ENCODE peak calls at places on chromosomes 6 and 20, in four cellular contexts. One of them, this sample, is unnamed.

GRCh38 chr20:10352934-10353866 is 80.8 kb downstream of the MKKS start:
- DNase-seq in K562: no peak
- DNase-seq in HepG2: peak
- DNase-seq in GM12878: no peak
- DNase-seq in this sample: no peak

GRCh38 chr6:72286911-72287311 is 335.0 kb upstream of the KCNQ5 start:
- DNase-seq in K562: no peak
- DNase-seq in HepG2: no peak
- DNase-seq in GM12878: no peak
- DNase-seq in this sample: no peak

GRCh38 chr6:169048185-169048584 is 205.5 kb downstream of the THBS2 start:
- DNase-seq in K562: no peak
- DNase-seq in HepG2: no peak
- DNase-seq in GM12878: no peak
- DNase-seq in this sample: no peak

GRCh38 chr6:104344223-104344622 is 515.5 kb downstream of the HACE1 start:
- DNase-seq in K562: no peak
- DNase-seq in HepG2: no peak
- DNase-seq in GM12878: no peak
- DNase-seq in this sample: no peak

GRCh38 chr6:85344996-85345395 is 104.9 kb upstream of the NT5E start:
- DNase-seq in K562: no peak
- DNase-seq in HepG2: no peak
- DNase-seq in GM12878: no peak
- DNase-seq in this sample: no peak

GRCh38 chr20:11979306-11980128 is 61.8 kb downstream of the BTBD3 start:
- DNase-seq in K562: no peak
- DNase-seq in HepG2: no peak
- DNase-seq in GM12878: peak
- DNase-seq in this sample: no peak

GRCh38 chr6:25456249-25456648 is 177.1 kb downstream of the CARMIL1 start:
- DNase-seq in K562: no peak
- DNase-seq in HepG2: no peak
- DNase-seq in GM12878: no peak
- DNase-seq in this sample: no peak

GRCh38 chr6:87473419-87473903 is 687 bp downstream of the SLC35A1 start:
- DNase-seq in K562: peak
- DNase-seq in HepG2: peak
- DNase-seq in GM12878: peak
- DNase-seq in this sample: no peak

GRCh38 chr6:72425003-72425681 is 196.7 kb upstream of the KCNQ5 start:
- DNase-seq in K562: no peak
- DNase-seq in HepG2: no peak
- DNase-seq in GM12878: no peak
- DNase-seq in this sample: no peak

GRCh38 chr6:41657131-41658094 is 19.1 kb downstream of the MDFI start:
- DNase-seq in K562: no peak
- DNase-seq in HepG2: peak
- DNase-seq in GM12878: no peak
- DNase-seq in this sample: no peak

GRCh38 chr20:58833921-58834320 is 16.8 kb downstream of the GNAS-AS1 start:
- DNase-seq in K562: no peak
- DNase-seq in HepG2: no peak
- DNase-seq in GM12878: no peak
- DNase-seq in this sample: no peak

GRCh38 chr20:41865938-41866337 is 247.8 kb upstream of the CHD6 start:
- DNase-seq in K562: no peak
- DNase-seq in HepG2: no peak
- DNase-seq in GM12878: no peak
- DNase-seq in this sample: no peak

GRCh38 chr6:54204921-54205511 is 93.8 kb downstream of the MLIP start:
- DNase-seq in K562: no peak
- DNase-seq in HepG2: peak
- DNase-seq in GM12878: no peak
- DNase-seq in this sample: no peak

GRCh38 chr6:135193221-135193620 is 12.1 kb downstream of the MYB start:
- DNase-seq in K562: no peak
- DNase-seq in HepG2: no peak
- DNase-seq in GM12878: no peak
- DNase-seq in this sample: no peak

GRCh38 chr20:44494681-44495080 is 19.0 kb downstream of the TTPAL start:
- DNase-seq in K562: no peak
- DNase-seq in HepG2: no peak
- DNase-seq in GM12878: no peak
- DNase-seq in this sample: no peak

GRCh38 chr20:39282619-39283092 is 320.5 kb downstream of the DHX35 start:
- DNase-seq in K562: no peak
- DNase-seq in HepG2: no peak
- DNase-seq in GM12878: no peak
- DNase-seq in this sample: peak

GRCh38 chr20:13220857-13221297 is at the start of gene ISM1:
- DNase-seq in K562: no peak
- DNase-seq in HepG2: no peak
- DNase-seq in GM12878: no peak
- DNase-seq in this sample: peak

GRCh38 chr6:105550961-105551625 is 148.2 kb upstream of the PREP start:
- DNase-seq in K562: no peak
- DNase-seq in HepG2: no peak
- DNase-seq in GM12878: no peak
- DNase-seq in this sample: no peak

GRCh38 chr6:7296602-7297001 is 16.4 kb downstream of the SSR1 start:
- DNase-seq in K562: no peak
- DNase-seq in HepG2: no peak
- DNase-seq in GM12878: no peak
- DNase-seq in this sample: no peak

GRCh38 chr6:23183846-23184245 is 614.5 kb downstream of the HDGFL1 start:
- DNase-seq in K562: no peak
- DNase-seq in HepG2: no peak
- DNase-seq in GM12878: no peak
- DNase-seq in this sample: no peak

GRCh38 chr6:30219244-30219643 is 6.0 kb upstream of the TRIM26 start:
- DNase-seq in K562: no peak
- DNase-seq in HepG2: peak
- DNase-seq in GM12878: peak
- DNase-seq in this sample: peak

GRCh38 chr6:133542056-133542821 is 301.1 kb downstream of the EYA4 start:
- DNase-seq in K562: no peak
- DNase-seq in HepG2: no peak
- DNase-seq in GM12878: no peak
- DNase-seq in this sample: no peak

GRCh38 chr6:112335736-112336135 is 11.4 kb upstream of the RFPL4B start:
- DNase-seq in K562: no peak
- DNase-seq in HepG2: no peak
- DNase-seq in GM12878: no peak
- DNase-seq in this sample: no peak

GRCh38 chr6:130958468-130958867 is 104.6 kb downstream of the EPB41L2 start:
- DNase-seq in K562: no peak
- DNase-seq in HepG2: no peak
- DNase-seq in GM12878: no peak
- DNase-seq in this sample: no peak

GRCh38 chr6:143727035-143727434 is 49.3 kb downstream of the PHACTR2 start:
- DNase-seq in K562: no peak
- DNase-seq in HepG2: no peak
- DNase-seq in GM12878: no peak
- DNase-seq in this sample: no peak

GRCh38 chr6:168916576-168917207 is 337.0 kb downstream of the THBS2 start:
- DNase-seq in K562: no peak
- DNase-seq in HepG2: no peak
- DNase-seq in GM12878: no peak
- DNase-seq in this sample: no peak

GRCh38 chr6:30646450-30647038 is 389 bp upstream of the C6orf136 start:
- DNase-seq in K562: peak
- DNase-seq in HepG2: no peak
- DNase-seq in GM12878: no peak
- DNase-seq in this sample: peak

GRCh38 chr6:143160439-143161220 is 99.9 kb downstream of the AIG1 start:
- DNase-seq in K562: no peak
- DNase-seq in HepG2: no peak
- DNase-seq in GM12878: no peak
- DNase-seq in this sample: no peak

GRCh38 chr20:51221791-51222408 is 199.0 kb upstream of the KCNG1 start:
- DNase-seq in K562: no peak
- DNase-seq in HepG2: no peak
- DNase-seq in GM12878: no peak
- DNase-seq in this sample: peak
- TF ChIP-seq CREM in K562: no peak
- TF ChIP-seq CREM in HepG2: no peak
- TF ChIP-seq CREM in GM12878: no peak
- TF ChIP-seq CREM in this sample: no peak

DNA sequence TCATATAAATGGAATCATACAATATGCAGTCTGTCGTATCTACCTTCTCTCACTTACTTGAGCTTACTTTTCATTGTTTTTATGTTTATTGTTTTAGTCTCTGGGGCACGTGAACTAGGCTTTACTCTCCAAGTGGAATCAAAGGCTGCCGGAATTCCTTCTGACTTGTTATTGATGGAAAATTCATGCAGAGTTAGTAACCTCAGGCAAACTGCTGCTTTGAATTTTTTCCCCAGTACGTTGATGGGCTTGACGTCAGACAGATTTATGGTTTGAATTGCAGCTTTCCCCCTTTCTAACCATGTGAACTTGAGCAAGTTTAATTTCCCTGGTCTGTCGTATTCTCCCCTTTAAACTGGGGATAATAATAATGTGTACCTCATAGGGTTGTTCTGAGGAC is 68.6 kb downstream of the ZDHHC14 start:
- DNase-seq in K562: no peak
- DNase-seq in HepG2: no peak
- DNase-seq in GM12878: no peak
- DNase-seq in this sample: no peak
- TF ChIP-seq ATF3 in K562: no peak
- TF ChIP-seq ATF3 in HepG2: no peak
- TF ChIP-seq ATF3 in GM12878: no peak
- TF ChIP-seq ATF3 in this sample: no peak

DNA sequence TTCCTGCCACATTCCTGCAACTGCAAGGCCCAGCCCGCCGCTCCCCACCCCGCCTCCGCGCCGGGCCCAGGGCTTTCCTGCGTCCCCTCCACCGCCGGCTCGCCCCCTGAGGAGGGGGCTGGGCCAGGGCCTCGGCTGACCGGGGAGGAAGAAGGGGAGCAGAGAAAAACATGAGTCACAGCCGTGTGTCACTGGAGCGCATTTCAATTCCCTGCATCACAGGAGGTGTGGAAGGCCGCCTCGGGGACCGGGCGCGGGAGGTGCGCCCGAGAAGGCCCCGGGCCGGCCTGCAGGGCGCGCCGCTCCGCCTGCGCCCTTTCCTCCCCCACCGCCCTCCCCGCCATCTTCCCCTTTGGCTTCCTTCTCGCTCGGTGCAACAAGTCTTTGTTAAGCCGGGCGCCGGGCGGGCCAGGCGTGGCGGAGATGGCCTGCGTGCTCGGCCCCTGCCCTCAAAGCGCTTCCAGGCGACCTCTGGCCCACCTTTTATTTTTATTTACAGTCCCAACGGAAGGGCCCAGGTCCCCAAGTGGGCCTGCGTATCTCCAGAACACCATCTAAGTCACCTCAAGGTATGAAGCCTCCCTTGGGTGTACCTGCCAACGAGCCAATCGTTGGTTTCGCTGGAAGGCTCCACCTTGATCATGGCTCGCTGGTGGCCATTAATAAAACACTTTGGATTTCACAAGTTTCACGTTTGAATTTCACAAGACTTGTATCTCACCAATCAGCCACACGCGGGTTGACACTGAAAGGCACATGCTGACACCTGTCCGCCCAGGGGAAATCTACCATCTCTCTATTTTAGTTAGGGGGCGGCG is 859 bp upstream of the HMGA1 start:
- DNase-seq in K562: peak
- DNase-seq in HepG2: no peak
- DNase-seq in GM12878: no peak
- DNase-seq in this sample: peak
- TF ChIP-seq CREM in K562: peak
- TF ChIP-seq CREM in HepG2: no peak
- TF ChIP-seq CREM in GM12878: no peak
- TF ChIP-seq CREM in this sample: no peak

DNA sequence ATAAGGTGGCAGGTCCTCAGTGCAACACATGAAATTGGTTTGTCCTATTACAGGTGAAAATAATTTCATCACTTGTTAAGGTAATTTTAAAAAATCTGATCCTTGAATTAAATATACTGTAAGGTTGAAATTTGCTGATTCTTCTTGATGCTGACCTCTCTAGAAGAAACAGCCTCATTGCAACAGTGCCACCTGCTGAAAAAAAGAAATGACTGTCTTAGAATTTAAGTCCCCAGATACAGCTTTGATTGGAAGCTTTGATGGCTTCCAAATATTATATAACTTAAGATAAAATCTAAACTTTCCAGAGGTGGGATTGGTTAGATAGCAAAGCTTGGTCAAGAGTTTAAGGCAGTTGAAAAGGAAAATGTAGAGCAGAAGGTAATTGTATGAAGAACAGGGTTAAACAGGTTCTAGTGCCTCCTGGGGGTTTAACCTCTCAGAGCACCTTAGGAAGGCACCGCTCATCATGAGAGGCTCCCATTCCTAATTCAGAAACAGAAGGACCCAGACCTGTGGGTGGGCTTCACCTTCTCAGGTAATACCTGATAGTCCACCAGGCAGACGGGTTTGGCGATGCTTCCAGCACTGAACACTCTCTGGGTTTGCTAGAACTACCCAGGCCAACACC is 401.0 kb downstream of the PAX1 start:
- DNase-seq in K562: no peak
- DNase-seq in HepG2: peak
- DNase-seq in GM12878: no peak
- DNase-seq in this sample: no peak
- TF ChIP-seq ATF3 in K562: no peak
- TF ChIP-seq ATF3 in HepG2: no peak
- TF ChIP-seq ATF3 in GM12878: no peak
- TF ChIP-seq ATF3 in this sample: no peak

GRCh38 chr20:20691477-20691863 is 21.0 kb downstream of the RALGAPA2 start:
- DNase-seq in K562: no peak
- DNase-seq in HepG2: no peak
- DNase-seq in GM12878: no peak
- DNase-seq in this sample: no peak

GRCh38 chr20:20690676-20691476 is 21.6 kb downstream of the RALGAPA2 start:
- DNase-seq in K562: no peak
- DNase-seq in HepG2: no peak
- DNase-seq in GM12878: peak
- DNase-seq in this sample: no peak

GRCh38 chr20:20695250-20695816 is 17.1 kb downstream of the RALGAPA2 start:
- DNase-seq in K562: no peak
- DNase-seq in HepG2: peak
- DNase-seq in GM12878: no peak
- DNase-seq in this sample: no peak

GRCh38 chr20:20694591-20694990 is 17.9 kb downstream of the RALGAPA2 start:
- DNase-seq in K562: no peak
- DNase-seq in HepG2: no peak
- DNase-seq in GM12878: no peak
- DNase-seq in this sample: no peak

DNA sequence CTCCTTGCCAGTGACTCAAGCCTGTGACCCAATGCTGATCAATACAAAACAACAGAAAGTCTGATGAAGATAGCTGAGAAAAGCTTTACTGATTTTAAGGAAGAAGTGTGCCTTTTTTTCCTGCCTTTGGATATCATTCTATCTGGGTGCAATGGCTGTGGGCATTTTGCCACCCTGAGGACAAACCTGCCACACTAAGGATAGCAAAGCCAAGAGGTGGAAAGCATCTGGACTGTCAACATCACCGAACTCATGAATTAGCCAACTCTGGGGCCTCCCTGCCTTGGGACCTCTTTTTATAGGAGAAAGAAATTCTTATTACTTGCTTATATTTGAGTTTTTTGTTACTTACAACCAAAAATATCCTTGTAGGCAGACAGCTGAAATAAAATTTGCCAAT is 19.9 kb downstream of the RALGAPA2 start:
- DNase-seq in K562: no peak
- DNase-seq in HepG2: no peak
- DNase-seq in GM12878: no peak
- DNase-seq in this sample: no peak
- TF ChIP-seq CREM in K562: no peak
- TF ChIP-seq CREM in HepG2: no peak
- TF ChIP-seq CREM in GM12878: no peak
- TF ChIP-seq CREM in this sample: no peak

This sample was measured in WTC11.